ENCODE peak calls at places on chromosomes 2 and 18, in four cellular contexts. E, N, B and R are unnamed samples.
A peak's percentile ranks its signal among the peaks of the same experiment; 100 is the strongest.

GRCh38 chr18:57869228-57869627 is 66.1 kb upstream of the ATP8B1 start:
- DNase-seq in B (no peak), N (no peak), E (no peak), R (no peak)

GRCh38 chr2:233832414-233832813 is 21.9 kb downstream of the HJURP start:
- DNase-seq in B (no peak), N (no peak), E (no peak), R (no peak)

GRCh38 chr2:220001693-220002260 is 374.3 kb downstream of the SLC4A3 start:
- DNase-seq in N (no peak), E (no peak), B (peak; percentile 27), R (no peak)

GRCh38 chr2:98028931-98029717 is 33.4 kb upstream of the TMEM131 start:
- DNase-seq in E (no peak), B (no peak), N (no peak), R (no peak)

GRCh38 chr2:151176661-151177060 is 85.0 kb downstream of the RBM43 start:
- DNase-seq in B (no peak), N (no peak), E (no peak), R (no peak)

GRCh38 chr2:2647156-2647555 is 316.1 kb upstream of the MYT1L start:
- DNase-seq in N (no peak), B (peak; percentile 90), E (no peak), R (no peak)

GRCh38 chr2:73933194-73933593 is 6.5 kb downstream of the DGUOK start:
- DNase-seq in B (no peak), N (no peak), E (no peak), R (no peak)

GRCh38 chr2:224922142-224922727 is 120.0 kb downstream of the DOCK10 start:
- DNase-seq in E (no peak), B (peak; percentile 25), N (no peak), R (no peak)